ENCODE peak calls at places on chromosomes 3 and 15, in six cellular contexts. One of them, this sample, is unnamed.

GRCh38 chr3:147369671-147370123 is 36.6 kb downstream of the ZIC4 start:
- DNase-seq in GM12891: no peak
- DNase-seq in HCT116: no peak
- DNase-seq in sigmoid colon: no peak
- DNase-seq in stomach: no peak
- DNase-seq in breast epithelium: no peak
- DNase-seq in this sample: no peak

GRCh38 chr3:81931265-81931664 is 169.8 kb upstream of the GBE1 start:
- DNase-seq in GM12891: no peak
- DNase-seq in sigmoid colon: no peak
- DNase-seq in HCT116: no peak
- DNase-seq in breast epithelium: no peak
- DNase-seq in stomach: no peak
- DNase-seq in this sample: no peak

GRCh38 chr15:68511073-68511991 is 67.5 kb upstream of the CORO2B start:
- DNase-seq in HCT116: no peak
- DNase-seq in GM12891: no peak
- DNase-seq in breast epithelium: no peak
- DNase-seq in sigmoid colon: no peak
- DNase-seq in stomach: no peak
- DNase-seq in this sample: no peak

GRCh38 chr3:140416686-140417085 is 261.2 kb upstream of the TRIM42 start:
- DNase-seq in HCT116: no peak
- DNase-seq in sigmoid colon: no peak
- DNase-seq in stomach: no peak
- DNase-seq in GM12891: no peak
- DNase-seq in breast epithelium: no peak
- DNase-seq in this sample: no peak

GRCh38 chr3:193944161-193944884 is 191.6 kb upstream of the HES1 start:
- DNase-seq in sigmoid colon: no peak
- DNase-seq in HCT116: no peak
- DNase-seq in stomach: no peak
- DNase-seq in GM12891: no peak
- DNase-seq in breast epithelium: no peak
- DNase-seq in this sample: no peak

GRCh38 chr3:81419196-81419595 is 342.2 kb downstream of the GBE1 start:
- DNase-seq in stomach: no peak
- DNase-seq in GM12891: no peak
- DNase-seq in breast epithelium: no peak
- DNase-seq in sigmoid colon: no peak
- DNase-seq in HCT116: no peak
- DNase-seq in this sample: no peak

GRCh38 chr3:123075359-123075758 is 8.5 kb downstream of the PDIA5 start:
- DNase-seq in HCT116: peak
- DNase-seq in GM12891: no peak
- DNase-seq in stomach: no peak
- DNase-seq in sigmoid colon: no peak
- DNase-seq in breast epithelium: no peak
- DNase-seq in this sample: no peak

GRCh38 chr3:195884691-195885035 is 23.7 kb downstream of the TNK2 start:
- DNase-seq in sigmoid colon: peak
- DNase-seq in HCT116: no peak
- DNase-seq in breast epithelium: no peak
- DNase-seq in stomach: no peak
- DNase-seq in GM12891: no peak
- DNase-seq in this sample: no peak

GRCh38 chr3:196599734-196600128 is 31.3 kb downstream of the FBXO45 start:
- DNase-seq in GM12891: no peak
- DNase-seq in sigmoid colon: no peak
- DNase-seq in breast epithelium: no peak
- DNase-seq in HCT116: no peak
- DNase-seq in stomach: no peak
- DNase-seq in this sample: no peak

GRCh38 chr3:11655188-11655928 is 11.6 kb upstream of the VGLL4 start:
- DNase-seq in stomach: no peak
- DNase-seq in sigmoid colon: no peak
- DNase-seq in HCT116: peak
- DNase-seq in breast epithelium: no peak
- DNase-seq in GM12891: no peak
- DNase-seq in this sample: no peak

GRCh38 chr15:77865701-77866100 is 211.8 kb downstream of the TBC1D2B start:
- DNase-seq in HCT116: no peak
- DNase-seq in stomach: no peak
- DNase-seq in sigmoid colon: peak
- DNase-seq in breast epithelium: no peak
- DNase-seq in GM12891: no peak
- DNase-seq in this sample: no peak

GRCh38 chr15:45776772-45777171 is 141.9 kb downstream of the SQOR start:
- DNase-seq in sigmoid colon: no peak
- DNase-seq in HCT116: no peak
- DNase-seq in stomach: no peak
- DNase-seq in GM12891: no peak
- DNase-seq in breast epithelium: no peak
- DNase-seq in this sample: no peak

GRCh38 chr3:25748189-25748588 is 35.1 kb downstream of the NGLY1 start:
- DNase-seq in sigmoid colon: no peak
- DNase-seq in HCT116: no peak
- DNase-seq in stomach: no peak
- DNase-seq in GM12891: no peak
- DNase-seq in breast epithelium: no peak
- DNase-seq in this sample: no peak

GRCh38 chr3:56324473-56324872 is 143.8 kb downstream of the ERC2 start:
- DNase-seq in stomach: no peak
- DNase-seq in breast epithelium: no peak
- DNase-seq in sigmoid colon: no peak
- DNase-seq in GM12891: no peak
- DNase-seq in HCT116: no peak
- DNase-seq in this sample: no peak

GRCh38 chr15:32866486-32867312 is 148.9 kb downstream of the GREM1 start:
- DNase-seq in breast epithelium: no peak
- DNase-seq in stomach: no peak
- DNase-seq in GM12891: no peak
- DNase-seq in sigmoid colon: no peak
- DNase-seq in HCT116: no peak
- DNase-seq in this sample: no peak

GRCh38 chr15:75163150-75163564 is 38.5 kb upstream of the C15orf39 start:
- DNase-seq in breast epithelium: no peak
- DNase-seq in GM12891: no peak
- DNase-seq in HCT116: no peak
- DNase-seq in stomach: no peak
- DNase-seq in sigmoid colon: no peak
- DNase-seq in this sample: no peak

GRCh38 chr3:144810150-144810549 is 838.5 kb downstream of the DIPK2A start:
- DNase-seq in breast epithelium: no peak
- DNase-seq in stomach: no peak
- DNase-seq in HCT116: no peak
- DNase-seq in GM12891: no peak
- DNase-seq in sigmoid colon: no peak
- DNase-seq in this sample: no peak

GRCh38 chr3:16455001-16455400 is 58.5 kb downstream of the RFTN1 start:
- DNase-seq in stomach: no peak
- DNase-seq in sigmoid colon: no peak
- DNase-seq in HCT116: no peak
- DNase-seq in GM12891: no peak
- DNase-seq in breast epithelium: no peak
- DNase-seq in this sample: no peak

GRCh38 chr15:34085746-34086145 is 15.9 kb downstream of the EMC7 start:
- DNase-seq in stomach: no peak
- DNase-seq in sigmoid colon: no peak
- DNase-seq in breast epithelium: no peak
- DNase-seq in GM12891: no peak
- DNase-seq in HCT116: no peak
- DNase-seq in this sample: no peak

GRCh38 chr3:113648524-113648923 is 47.9 kb downstream of the USF3 start:
- DNase-seq in stomach: no peak
- DNase-seq in HCT116: no peak
- DNase-seq in sigmoid colon: no peak
- DNase-seq in breast epithelium: no peak
- DNase-seq in GM12891: no peak
- DNase-seq in this sample: no peak

GRCh38 chr3:150543531-150543930 is 2.8 kb downstream of the SERP1 start:
- DNase-seq in sigmoid colon: no peak
- DNase-seq in HCT116: no peak
- DNase-seq in stomach: no peak
- DNase-seq in breast epithelium: no peak
- DNase-seq in GM12891: no peak
- DNase-seq in this sample: no peak

GRCh38 chr15:55282284-55282833 is 7.3 kb downstream of the RAB27A start:
- DNase-seq in sigmoid colon: no peak
- DNase-seq in GM12891: no peak
- DNase-seq in HCT116: no peak
- DNase-seq in breast epithelium: no peak
- DNase-seq in stomach: no peak
- DNase-seq in this sample: no peak

DNA sequence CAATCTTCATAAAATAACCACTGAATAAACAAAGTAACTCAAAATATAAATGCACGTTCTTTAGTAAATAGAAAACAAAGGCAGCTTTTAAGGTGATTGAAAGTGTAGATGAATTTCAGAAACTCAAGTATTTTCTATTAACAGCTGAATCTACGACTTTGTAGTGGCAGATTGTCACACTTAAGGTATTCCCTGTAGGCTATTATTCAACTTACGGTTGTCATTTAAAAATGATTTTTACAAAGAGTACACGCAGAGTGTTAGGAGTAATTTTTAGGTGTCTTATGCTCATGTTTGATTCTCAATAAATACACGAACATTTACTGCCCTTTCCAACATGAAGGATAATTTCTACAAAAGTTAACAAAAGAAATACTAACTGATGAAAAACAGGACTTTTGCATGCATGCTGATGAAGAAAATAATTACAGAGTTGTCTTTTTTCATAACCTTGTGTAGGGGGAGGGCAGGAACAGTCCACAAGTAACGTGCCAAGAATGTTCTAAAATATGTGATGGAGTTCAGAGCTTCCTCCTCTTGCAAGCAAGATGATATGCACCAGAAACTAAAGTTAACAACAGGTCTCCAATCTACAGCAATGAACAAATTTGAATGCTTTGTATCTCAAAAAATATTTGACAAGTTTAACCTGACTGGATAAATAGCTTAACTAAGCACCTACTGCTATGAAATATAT is 16.7 kb downstream of the DCBLD2 start:
- DNase-seq in HCT116: no peak
- DNase-seq in sigmoid colon: no peak
- DNase-seq in stomach: no peak
- DNase-seq in GM12891: no peak
- DNase-seq in breast epithelium: no peak
- DNase-seq in this sample: no peak
- TF ChIP-seq POLR2AphosphoS5 in HCT116: peak
- TF ChIP-seq POLR2AphosphoS5 in sigmoid colon: no peak
- TF ChIP-seq POLR2AphosphoS5 in stomach: no peak
- TF ChIP-seq POLR2AphosphoS5 in GM12891: no peak
- TF ChIP-seq POLR2AphosphoS5 in breast epithelium: no peak
- TF ChIP-seq POLR2AphosphoS5 in this sample: no peak

GRCh38 chr3:5188419-5189405 is 1.2 kb downstream of the EDEM1 start:
- DNase-seq in stomach: peak
- DNase-seq in breast epithelium: no peak
- DNase-seq in HCT116: no peak
- DNase-seq in GM12891: no peak
- DNase-seq in sigmoid colon: no peak
- DNase-seq in this sample: no peak

GRCh38 chr3:5186089-5186853 is 1.2 kb upstream of the EDEM1 start:
- DNase-seq in HCT116: no peak
- DNase-seq in stomach: no peak
- DNase-seq in breast epithelium: no peak
- DNase-seq in GM12891: no peak
- DNase-seq in sigmoid colon: no peak
- DNase-seq in this sample: no peak

GRCh38 chr3:5187152-5187919 is at the start of gene EDEM1:
- DNase-seq in HCT116: peak
- DNase-seq in stomach: peak
- DNase-seq in GM12891: peak
- DNase-seq in breast epithelium: peak
- DNase-seq in sigmoid colon: peak
- DNase-seq in this sample: peak

GRCh38 chr3:5186854-5187151 is 704 bp upstream of the EDEM1 start:
- DNase-seq in breast epithelium: no peak
- DNase-seq in GM12891: no peak
- DNase-seq in HCT116: no peak
- DNase-seq in stomach: no peak
- DNase-seq in sigmoid colon: no peak
- DNase-seq in this sample: no peak

DNA sequence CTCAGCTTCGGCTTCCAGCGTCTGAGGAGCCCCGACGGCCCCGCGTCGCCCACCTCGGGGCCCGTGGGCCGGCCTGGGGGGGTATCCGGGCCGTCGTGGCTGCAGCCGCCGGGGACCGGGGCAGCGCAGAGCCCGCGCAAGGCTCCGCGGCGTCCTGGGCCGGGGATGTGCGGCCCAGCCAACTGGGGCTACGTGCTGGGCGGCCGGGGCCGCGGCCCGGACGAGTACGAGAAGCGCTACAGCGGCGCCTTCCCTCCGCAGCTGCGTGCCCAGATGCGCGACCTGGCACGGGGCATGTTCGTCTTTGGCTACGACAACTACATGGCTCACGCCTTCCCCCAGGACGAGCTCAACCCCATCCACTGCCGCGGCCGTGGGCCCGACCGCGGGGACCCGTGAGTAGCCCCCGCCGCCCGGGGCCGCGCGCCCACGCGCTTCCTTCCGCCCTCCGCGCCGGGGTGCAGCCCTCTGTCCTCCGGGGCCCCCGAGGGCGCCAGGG is 462 bp downstream of the EDEM1 start:
- DNase-seq in GM12891: no peak
- DNase-seq in breast epithelium: no peak
- DNase-seq in stomach: no peak
- DNase-seq in sigmoid colon: peak
- DNase-seq in HCT116: no peak
- DNase-seq in this sample: peak
- TF ChIP-seq POLR2AphosphoS5 in GM12891: peak
- TF ChIP-seq POLR2AphosphoS5 in breast epithelium: no peak
- TF ChIP-seq POLR2AphosphoS5 in stomach: no peak
- TF ChIP-seq POLR2AphosphoS5 in sigmoid colon: no peak
- TF ChIP-seq POLR2AphosphoS5 in HCT116: no peak
- TF ChIP-seq POLR2AphosphoS5 in this sample: peak

GRCh38 chr3:66655119-66655518 is 154.3 kb upstream of the LRIG1 start:
- DNase-seq in breast epithelium: no peak
- DNase-seq in stomach: no peak
- DNase-seq in sigmoid colon: no peak
- DNase-seq in GM12891: no peak
- DNase-seq in HCT116: no peak
- DNase-seq in this sample: no peak
- TF ChIP-seq POLR2AphosphoS5 in breast epithelium: no peak
- TF ChIP-seq POLR2AphosphoS5 in stomach: no peak
- TF ChIP-seq POLR2AphosphoS5 in sigmoid colon: no peak
- TF ChIP-seq POLR2AphosphoS5 in GM12891: no peak
- TF ChIP-seq POLR2AphosphoS5 in HCT116: no peak
- TF ChIP-seq POLR2AphosphoS5 in this sample: no peak

GRCh38 chr3:98732239-98733054 is 30.7 kb upstream of the ST3GAL6 start:
- DNase-seq in HCT116: peak
- DNase-seq in stomach: peak
- DNase-seq in sigmoid colon: peak
- DNase-seq in GM12891: peak
- DNase-seq in breast epithelium: peak
- DNase-seq in this sample: peak
- TF ChIP-seq POLR2AphosphoS5 in HCT116: peak
- TF ChIP-seq POLR2AphosphoS5 in stomach: peak
- TF ChIP-seq POLR2AphosphoS5 in sigmoid colon: no peak
- TF ChIP-seq POLR2AphosphoS5 in GM12891: peak
- TF ChIP-seq POLR2AphosphoS5 in breast epithelium: no peak
- TF ChIP-seq POLR2AphosphoS5 in this sample: peak

GRCh38 chr15:39474657-39475056 is 106.2 kb upstream of the THBS1 start:
- DNase-seq in breast epithelium: no peak
- DNase-seq in GM12891: no peak
- DNase-seq in HCT116: no peak
- DNase-seq in sigmoid colon: no peak
- DNase-seq in stomach: no peak
- DNase-seq in this sample: no peak
- TF ChIP-seq POLR2AphosphoS5 in breast epithelium: no peak
- TF ChIP-seq POLR2AphosphoS5 in GM12891: no peak
- TF ChIP-seq POLR2AphosphoS5 in HCT116: no peak
- TF ChIP-seq POLR2AphosphoS5 in sigmoid colon: no peak
- TF ChIP-seq POLR2AphosphoS5 in stomach: no peak
- TF ChIP-seq POLR2AphosphoS5 in this sample: no peak